ENCODE peak calls at places on chromosomes 3 and 15, in seven cellular contexts. G is uterus; H is mammary epithelial cell; D is esophagus squamous epithelium; S is H9; E is CD8-positive, alpha-beta memory T cell; I is GM23248. A is an unnamed sample.

GRCh38 chr3:57298041-57298440 is 5.6 kb upstream of the ASB14 start:
- DNase-seq in G (no peak), H (peak), D (no peak), S (no peak), E (no peak), I (peak), A (no peak)

GRCh38 chr3:160400631-160401150 is 1.2 kb downstream of the SMC4 start:
- DNase-seq in G (no peak), H (peak), D (no peak), S (no peak), E (peak), I (peak), A (peak)

GRCh38 chr3:12058408-12058807 is 54.2 kb downstream of the SYN2 start:
- DNase-seq in G (no peak), H (no peak), D (no peak), S (no peak), E (no peak), I (no peak), A (no peak)

GRCh38 chr3:37491343-37491742 is 317.0 kb upstream of the LRRFIP2 start:
- DNase-seq in G (no peak), H (no peak), D (no peak), S (peak), E (no peak), I (no peak), A (peak)

GRCh38 chr3:155753038-155753647 is 8.3 kb upstream of the PLCH1 start:
- DNase-seq in G (no peak), H (no peak), D (no peak), S (no peak), E (no peak), I (peak), A (no peak)

GRCh38 chr3:115062412-115062956 is 84.6 kb downstream of the ZBTB20 start:
- DNase-seq in G (no peak), H (peak), D (no peak), S (no peak), E (no peak), I (peak), A (no peak)

GRCh38 chr3:68256635-68257034 is 602.2 kb upstream of the SUCLG2 start:
- DNase-seq in G (no peak), H (no peak), D (no peak), S (peak), E (no peak), I (no peak), A (no peak)

GRCh38 chr15:88663216-88663615 is 24.4 kb downstream of the ISG20 start:
- DNase-seq in G (no peak), H (peak), D (no peak), S (no peak), E (no peak), I (peak), A (no peak)

GRCh38 chr15:80953001-80953952 is 36.3 kb downstream of the MESD start:
- DNase-seq in G (no peak), H (no peak), D (no peak), S (no peak), E (no peak), I (no peak), A (no peak)

GRCh38 chr3:66495633-66496032 is 5.2 kb downstream of the LRIG1 start:
- DNase-seq in G (no peak), H (no peak), D (no peak), S (peak), E (no peak), I (no peak), A (no peak)

GRCh38 chr3:13477946-13478345 is 2.2 kb upstream of the HDAC11 start:
- DNase-seq in G (no peak), H (no peak), D (no peak), S (no peak), E (no peak), I (no peak), A (no peak)

GRCh38 chr3:123757281-123757940 is 126.7 kb downstream of the MYLK start:
- DNase-seq in G (no peak), H (peak), D (no peak), S (no peak), E (no peak), I (peak), A (peak)

GRCh38 chr3:172357850-172358754 is 90.2 kb downstream of the GHSR start:
- DNase-seq in G (no peak), H (no peak), D (no peak), S (no peak), E (no peak), I (peak), A (no peak)

GRCh38 chr3:13617981-13618380 is 69.1 kb downstream of the FBLN2 start:
- DNase-seq in G (no peak), H (no peak), D (no peak), S (no peak), E (no peak), I (no peak), A (no peak)

GRCh38 chr15:81939604-81940440 is 106.0 kb downstream of the MEX3B start:
- DNase-seq in G (no peak), H (peak), D (no peak), S (no peak), E (no peak), I (peak), A (no peak)

GRCh38 chr3:179355996-179356395 is 8.5 kb downstream of the MFN1 start:
- DNase-seq in G (no peak), H (no peak), D (no peak), S (no peak), E (no peak), I (no peak), A (no peak)

GRCh38 chr3:61809879-61810278 is 248.5 kb downstream of the PTPRG start:
- DNase-seq in G (peak), H (no peak), D (no peak), S (no peak), E (no peak), I (no peak), A (peak)

GRCh38 chr15:77626002-77626401 is 6.7 kb downstream of the LINGO1 start:
- DNase-seq in G (no peak), H (no peak), D (no peak), S (no peak), E (no peak), I (no peak), A (no peak)

GRCh38 chr15:66124626-66125025 is 128.9 kb downstream of the MEGF11 start:
- DNase-seq in G (no peak), H (no peak), D (no peak), S (no peak), E (no peak), I (no peak), A (no peak)

GRCh38 chr3:27978440-27978839 is 256.3 kb upstream of the EOMES start:
- DNase-seq in G (no peak), H (peak), D (no peak), S (no peak), E (no peak), I (peak), A (no peak)

GRCh38 chr3:45123841-45124269 is 22.3 kb downstream of the CDCP1 start:
- DNase-seq in G (peak), H (peak), D (no peak), S (no peak), E (no peak), I (peak), A (no peak)

GRCh38 chr15:40252438-40253178 is 13.7 kb downstream of the PAK6 start:
- DNase-seq in G (no peak), H (no peak), D (no peak), S (peak), E (no peak), I (peak), A (peak)

GRCh38 chr3:20185364-20185732 is 658 bp downstream of the SGO1 start:
- DNase-seq in G (no peak), H (peak), D (no peak), S (no peak), E (no peak), I (peak), A (no peak)

GRCh38 chr15:52709172-52709979 is 30.2 kb upstream of the ATOSA start:
- DNase-seq in G (no peak), H (no peak), D (no peak), S (peak), E (no peak), I (no peak), A (no peak)

GRCh38 chr3:100041328-100041749 is 73.0 kb downstream of the FILIP1L start:
- DNase-seq in G (no peak), H (peak), D (no peak), S (no peak), E (no peak), I (peak), A (peak)

GRCh38 chr3:73680696-73681095 is 56.0 kb upstream of the PDZRN3 start:
- DNase-seq in G (no peak), H (no peak), D (no peak), S (no peak), E (no peak), I (no peak), A (no peak)

GRCh38 chr3:13479332-13479581 is 849 bp upstream of the HDAC11 start:
- DNase-seq in G (no peak), H (no peak), D (no peak), S (no peak), E (no peak), I (peak), A (peak)

GRCh38 chr3:113468536-113468935 is 27.2 kb upstream of the CFAP44 start:
- DNase-seq in G (no peak), H (no peak), D (no peak), S (no peak), E (no peak), I (no peak), A (no peak)

GRCh38 chr15:86555114-86555513 is 475.4 kb downstream of the AGBL1 start:
- DNase-seq in G (no peak), H (no peak), D (no peak), S (no peak), E (no peak), I (no peak), A (no peak)

GRCh38 chr15:62112616-62113593 is 46.1 kb downstream of the C2CD4A start:
- DNase-seq in G (no peak), H (peak), D (no peak), S (no peak), E (no peak), I (peak), A (no peak)

GRCh38 chr3:150300847-150301517 is 107.1 kb upstream of the TSC22D2 start:
- DNase-seq in G (no peak), H (peak), D (no peak), S (no peak), E (no peak), I (peak), A (no peak)

GRCh38 chr15:66955871-66956585 is 109.4 kb upstream of the SMAD3 start:
- DNase-seq in G (no peak), H (peak), D (no peak), S (no peak), E (no peak), I (peak), A (no peak)

GRCh38 chr3:78427303-78427702 is 1340.5 kb downstream of the ROBO1 start:
- DNase-seq in G (no peak), H (no peak), D (no peak), S (no peak), E (no peak), I (peak), A (no peak)

GRCh38 chr15:69478259-69478687 is 25.7 kb downstream of the RPLP1 start:
- DNase-seq in G (peak), H (no peak), D (no peak), S (peak), E (peak), I (peak), A (peak)

GRCh38 chr3:54932606-54933005 is 4.7 kb upstream of the LRTM1 start:
- DNase-seq in G (no peak), H (no peak), D (no peak), S (no peak), E (no peak), I (no peak), A (no peak)

GRCh38 chr3:42025388-42026138 is 63.7 kb upstream of the ULK4 start:
- DNase-seq in G (peak), H (peak), D (peak), S (peak), E (no peak), I (peak), A (peak)

GRCh38 chr3:197508924-197509775 is 46.6 kb downstream of the BDH1 start:
- DNase-seq in G (no peak), H (no peak), D (no peak), S (no peak), E (no peak), I (no peak), A (no peak)

GRCh38 chr3:197507541-197507940 is 48.2 kb downstream of the BDH1 start:
- DNase-seq in G (no peak), H (no peak), D (no peak), S (no peak), E (no peak), I (no peak), A (no peak)

GRCh38 chr3:197507081-197507480 is 48.7 kb downstream of the BDH1 start:
- DNase-seq in G (no peak), H (no peak), D (no peak), S (no peak), E (no peak), I (no peak), A (no peak)

GRCh38 chr3:197508511-197508910 is 47.3 kb downstream of the BDH1 start:
- DNase-seq in G (no peak), H (no peak), D (no peak), S (no peak), E (no peak), I (no peak), A (no peak)

DNA sequence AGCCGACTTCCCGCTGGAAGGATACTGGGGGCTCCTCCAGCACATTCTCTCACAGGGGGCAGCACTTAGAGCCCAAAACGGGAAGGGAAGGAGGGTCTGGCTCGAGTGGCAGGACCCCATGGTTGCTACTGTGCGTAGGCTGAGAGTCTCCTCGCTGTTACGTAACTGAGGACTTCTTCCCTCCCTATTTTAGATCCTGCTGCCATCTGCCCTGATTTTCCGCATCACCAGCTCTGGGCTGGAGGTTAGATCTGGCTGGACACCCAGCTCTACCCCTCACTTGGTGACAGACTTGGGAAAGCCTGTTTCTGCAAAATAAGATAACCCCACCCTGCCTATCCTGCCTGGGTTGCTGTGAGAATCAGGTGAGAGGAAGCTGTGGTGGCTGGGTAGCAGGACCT is 47.7 kb downstream of the BDH1 start:
- DNase-seq in G (no peak), H (no peak), D (no peak), S (no peak), E (no peak), I (no peak), A (no peak)
- H3K27ac ChIP-seq in G (no peak), H (no peak), D (no peak), S (no peak), E (no peak), I (no peak), A (no peak)

DNA sequence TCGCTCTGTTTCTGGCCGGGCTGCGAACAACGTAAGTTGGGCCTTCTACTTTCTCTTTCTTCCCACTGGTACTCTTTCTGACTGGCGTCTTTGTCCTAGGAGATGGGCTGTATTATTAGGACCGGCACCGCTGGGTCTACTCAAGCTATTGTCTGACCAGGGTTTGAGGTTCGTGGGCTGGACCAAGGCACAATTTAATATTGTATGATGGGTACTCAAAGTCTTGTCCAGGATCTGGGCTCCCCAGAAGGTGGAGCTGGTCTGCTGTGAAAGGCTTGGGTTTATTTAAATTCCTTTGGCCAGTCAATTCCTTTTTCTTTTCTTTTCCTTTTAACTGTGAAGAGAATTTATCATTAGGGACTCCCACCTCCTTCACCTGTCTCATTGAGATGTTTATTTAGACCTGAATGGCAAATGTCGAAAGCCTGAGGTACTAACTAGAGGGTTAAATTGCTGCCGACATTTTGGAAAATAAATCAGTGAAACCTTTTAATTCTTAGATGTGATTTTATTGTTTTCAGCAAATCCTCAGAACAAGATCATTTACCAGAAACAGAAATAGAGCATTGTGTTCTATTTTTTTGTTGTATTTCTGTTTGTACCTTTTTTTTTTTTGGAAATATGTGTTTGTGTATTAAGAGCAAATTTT is 410 bp downstream of the LRRC49 start:
- DNase-seq in G (peak), H (peak), D (no peak), S (no peak), E (no peak), I (peak), A (no peak)
- H3K27ac ChIP-seq in G (peak), H (peak), D (peak), S (no peak), E (no peak), I (peak), A (peak)

GRCh38 chr15:98870788-98871187 is 136.8 kb downstream of the PGPEP1L start:
- DNase-seq in G (no peak), H (no peak), D (no peak), S (no peak), E (no peak), I (no peak), A (peak)
- H3K27ac ChIP-seq in G (no peak), H (no peak), D (no peak), S (no peak), E (no peak), I (no peak), A (peak)

GRCh38 chr3:9349321-9350117 is 13.3 kb upstream of the THUMPD3 start:
- DNase-seq in G (no peak), H (peak), D (no peak), S (no peak), E (no peak), I (peak), A (no peak)

GRCh38 chr3:9351709-9352126 is 11.1 kb upstream of the THUMPD3 start:
- DNase-seq in G (no peak), H (peak), D (no peak), S (peak), E (no peak), I (no peak), A (no peak)

GRCh38 chr3:9347887-9348286 is 15.0 kb upstream of the THUMPD3 start:
- DNase-seq in G (no peak), H (peak), D (no peak), S (no peak), E (no peak), I (peak), A (no peak)

DNA sequence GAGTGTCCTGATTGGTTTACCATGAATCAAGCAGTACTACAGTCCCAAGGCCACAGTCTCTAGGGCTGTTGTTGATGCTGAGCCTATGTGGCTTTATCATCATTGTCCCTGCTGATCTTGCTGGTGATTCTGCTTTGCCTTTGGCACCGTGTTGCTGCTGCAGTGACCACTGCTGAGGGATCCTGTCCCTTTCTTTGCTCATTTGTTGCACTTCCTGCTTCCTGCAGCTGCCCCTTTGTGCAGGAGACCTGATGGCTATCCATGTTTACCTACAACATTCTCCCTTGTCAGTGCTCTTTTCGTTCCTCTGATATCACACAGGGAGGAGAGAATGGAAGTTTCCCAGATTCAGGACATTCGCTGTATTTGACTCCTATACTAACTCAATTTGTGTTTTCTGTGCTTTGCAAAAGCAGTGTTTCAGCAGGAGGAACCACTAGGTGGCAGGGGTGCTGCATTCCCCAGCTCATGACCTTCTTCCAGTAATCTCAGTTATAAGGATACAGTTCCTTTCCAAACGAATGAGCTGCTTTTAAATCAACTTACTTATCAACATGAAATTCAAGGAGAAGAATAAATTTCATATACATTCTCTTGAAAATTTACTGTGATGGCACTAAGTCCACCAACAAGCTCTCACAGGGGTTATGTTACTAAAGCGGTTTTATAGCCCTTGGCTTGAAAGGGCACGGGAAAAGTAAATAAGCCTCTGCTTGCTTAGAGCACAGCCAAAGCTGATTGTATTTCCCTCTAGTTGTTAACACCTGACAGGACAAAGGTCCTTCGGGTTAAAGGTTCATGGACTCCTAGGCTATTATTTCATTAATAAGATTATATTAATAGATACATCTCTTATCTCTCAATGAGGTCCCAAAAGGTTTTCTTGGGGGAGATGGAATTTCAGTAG is 9.7 kb upstream of the THUMPD3 start:
- DNase-seq in G (peak), H (peak), D (no peak), S (peak), E (peak), I (peak), A (peak)
- H3K27ac ChIP-seq in G (no peak), H (no peak), D (no peak), S (peak), E (no peak), I (no peak), A (no peak)

A was measured in heart right ventricle.